ENCODE peak calls at places on chromosomes 4 and X, in four cellular contexts. W, B, R and E are unnamed samples.

GRCh38 chr4:143431526-143432257 is 81.8 kb upstream of the SMARCA5 start:
- DNase-seq in W (no peak), B (no peak), R (no peak), E (no peak)

GRCh38 chr4:31539279-31540074 is 819.3 kb downstream of the PCDH7 start:
- DNase-seq in W (no peak), B (no peak), R (no peak), E (no peak)

GRCh38 chr4:112083587-112084347 is 61.5 kb upstream of the FAM241A start:
- DNase-seq in W (no peak), B (no peak), R (no peak), E (peak; percentile 11)

GRCh38 chrX:122363112-122363511 is 821.0 kb upstream of the GRIA3 start:
- DNase-seq in W (no peak), B (no peak), R (no peak), E (no peak)

GRCh38 chr4:72418458-72418857 is 150.6 kb downstream of the ADAMTS3 start:
- DNase-seq in W (no peak), B (no peak), R (no peak), E (peak; percentile 56)

GRCh38 chr4:80767944-80768343 is 262.6 kb upstream of the BMP3 start:
- DNase-seq in W (no peak), B (no peak), R (no peak), E (peak; percentile 14)

GRCh38 chr4:86744570-86744969 is 104.6 kb downstream of the SLC10A6 start:
- DNase-seq in W (no peak), B (no peak), R (no peak), E (no peak)

GRCh38 chrX:19625612-19626011 is 110.3 kb upstream of the MAP3K15 start:
- DNase-seq in W (no peak), B (no peak), R (no peak), E (no peak)

GRCh38 chr4:99324978-99325377 is 3.8 kb upstream of the ADH1B start:
- DNase-seq in W (no peak), B (peak; percentile 76), R (no peak), E (peak; percentile 96)

GRCh38 chr4:84928089-84928488 is 38.4 kb downstream of the WDFY3 start:
- DNase-seq in W (no peak), B (no peak), R (no peak), E (no peak)

GRCh38 chrX:103356023-103356798 is at the start of gene TCEAL9:
- DNase-seq in W (peak; percentile 5), B (peak; percentile 82), R (peak; percentile 57), E (peak; percentile 84)

GRCh38 chr4:181870326-181870725 is 372.9 kb upstream of the TENM3 start:
- DNase-seq in W (no peak), B (no peak), R (no peak), E (peak; percentile 35)

GRCh38 chr4:13484749-13485345 is 707 bp upstream of the RAB28 start:
- DNase-seq in W (peak; percentile 49), B (no peak), R (no peak), E (peak; percentile 63)

GRCh38 chr4:3198906-3199305 is 50.1 kb upstream of the MSANTD1 start:
- DNase-seq in W (no peak), B (peak; percentile 61), R (no peak), E (no peak)

GRCh38 chr4:3200423-3201090 is 48.4 kb upstream of the MSANTD1 start:
- DNase-seq in W (no peak), B (peak; percentile 40), R (no peak), E (no peak)

GRCh38 chr4:3196670-3197359 is 52.1 kb upstream of the MSANTD1 start:
- DNase-seq in W (no peak), B (no peak), R (no peak), E (no peak)

GRCh38 chr4:3199661-3200422 is 49.1 kb upstream of the MSANTD1 start:
- DNase-seq in W (no peak), B (peak; percentile 76), R (no peak), E (peak; percentile 93)

DNA sequence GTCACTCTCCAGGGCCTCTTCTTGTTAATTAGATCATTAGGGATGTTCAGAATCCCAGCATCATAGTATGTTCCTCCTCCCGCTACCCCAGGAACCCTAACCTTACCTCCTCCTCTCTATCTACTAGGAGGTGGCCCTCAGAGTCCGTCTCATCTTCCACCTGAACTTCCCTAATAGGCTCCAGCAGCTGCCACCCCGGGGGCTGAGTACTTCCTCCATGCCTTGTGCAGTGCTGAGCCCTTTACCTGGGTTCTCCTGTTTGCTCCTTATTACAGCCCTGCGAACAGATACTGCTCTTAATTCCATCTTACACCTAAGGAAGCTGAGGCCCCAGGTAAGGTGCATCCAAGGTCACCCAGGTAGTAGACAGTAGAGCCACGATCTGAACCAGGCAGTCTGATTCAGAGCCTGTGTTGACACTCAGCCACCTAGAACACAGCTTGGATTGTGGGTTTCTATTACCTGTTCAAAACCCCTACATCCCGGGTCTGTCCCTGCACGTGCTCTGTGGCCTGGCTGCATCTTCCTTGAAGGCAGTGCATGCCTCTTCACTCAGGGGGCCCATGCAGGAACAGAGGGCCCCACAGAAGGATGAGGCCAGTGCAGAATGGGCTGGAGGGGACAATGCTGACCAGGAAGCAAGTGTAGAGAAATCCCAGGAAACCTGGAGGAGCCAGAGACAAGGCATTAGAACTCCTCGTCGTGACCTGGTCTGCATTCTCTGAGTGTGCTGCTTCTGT is 51.4 kb upstream of the MSANTD1 start:
- DNase-seq in W (no peak), B (peak; percentile 26), R (no peak), E (no peak)
- H3K4me3 ChIP-seq in W (no peak overlapping the region), B (no peak overlapping the region), R (no peak overlapping the region), E (no peak overlapping the region)

GRCh38 chr4:101475246-101475645 is 127.9 kb upstream of the PPP3CA start:
- DNase-seq in W (no peak), B (no peak), R (no peak), E (no peak)
- H3K36me3 ChIP-seq in W (no peaks in the 10 kb centered on the region), B (no peaks in the 10 kb centered on the region), R (no peaks in the 10 kb centered on the region), E (no peaks in the 10 kb centered on the region)

GRCh38 chrX:31265383-31265782 is 193.5 kb upstream of the FTHL17 start:
- DNase-seq in W (no peak), B (no peak), R (no peak), E (no peak)

GRCh38 chrX:31268359-31268758 is 196.5 kb upstream of the FTHL17 start:
- DNase-seq in W (peak; percentile 8), B (no peak), R (no peak), E (peak; percentile 9)

GRCh38 chrX:31271615-31272471 is 200.0 kb upstream of the FTHL17 start:
- DNase-seq in W (no peak), B (no peak), R (no peak), E (peak; percentile 11)

GRCh38 chrX:31269914-31270313 is 198.1 kb upstream of the FTHL17 start:
- DNase-seq in W (no peak), B (no peak), R (no peak), E (no peak)

DNA sequence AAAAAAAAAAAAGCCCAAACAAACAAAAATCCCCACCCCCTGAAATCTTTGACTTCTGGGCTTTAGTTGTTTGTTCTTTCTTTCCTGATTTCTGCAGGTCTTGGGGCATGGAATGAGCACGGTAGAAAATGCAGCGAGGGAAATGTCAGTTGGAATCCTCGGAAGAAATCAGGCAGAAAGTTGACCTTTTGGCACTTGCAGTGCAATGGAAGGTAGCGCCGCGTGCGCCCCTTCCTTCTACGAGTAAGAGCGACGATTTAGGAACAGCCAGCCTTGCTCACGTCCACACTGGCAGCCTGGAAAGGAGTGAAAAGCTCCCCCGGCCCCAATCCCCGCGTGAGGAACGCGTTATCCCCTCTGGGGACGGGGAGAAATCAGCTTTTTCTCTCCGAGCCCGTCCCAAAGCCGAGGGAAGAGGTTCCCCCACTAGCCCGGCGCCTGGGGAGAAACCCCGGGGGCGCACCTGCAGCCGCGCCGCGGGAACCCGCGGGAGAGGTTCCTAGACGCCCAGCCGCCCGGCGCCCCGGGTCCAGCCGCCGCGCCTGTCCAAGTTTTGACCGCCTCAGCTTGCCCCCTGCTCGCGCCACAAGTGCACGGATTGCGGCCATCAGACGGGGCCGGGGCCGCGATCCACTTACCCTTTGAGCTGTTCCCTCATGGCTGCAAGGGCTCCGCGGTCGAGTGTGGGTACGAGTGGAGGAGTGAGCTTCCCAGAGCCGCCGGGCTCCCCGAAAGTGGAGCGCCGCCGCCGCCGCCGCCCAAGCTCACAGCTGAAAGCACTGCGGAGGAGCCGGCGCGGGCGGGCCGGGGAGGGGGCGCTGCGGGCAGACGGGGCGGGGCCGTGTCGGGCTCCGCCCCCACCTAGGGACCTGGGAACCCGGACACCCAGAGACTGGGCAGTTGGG is 194.6 kb upstream of the FTHL17 start:
- DNase-seq in W (peak; percentile 68), B (peak; percentile 84), R (peak; percentile 66), E (peak; percentile 69)
- H3K4me3 ChIP-seq in W (peak overlapping the region; percentile 96), B (peak overlapping the region; percentile 37), R (peak overlapping the region; percentile 60), E (peak overlapping the region; percentile 81)

GRCh38 chrX:1393871-1394615 is 2.1 kb upstream of the SLC25A6 start:
- DNase-seq in W (no peak), B (peak; percentile 30), R (peak; percentile 27), E (no peak)
- H3K36me3 ChIP-seq in W (peaks cover 72% of the 10 kb centered on the region), B (no peaks in the 10 kb centered on the region), R (peaks cover 30% of the 10 kb centered on the region), E (peaks cover 24% of the 10 kb centered on the region)

GRCh38 chrX:84189125-84189524 is 1.1 kb upstream of the RPS6KA6 start:
- DNase-seq in W (no peak), B (no peak), R (no peak), E (no peak)

GRCh38 chrX:84186603-84187358 is 1.2 kb downstream of the RPS6KA6 start:
- DNase-seq in W (no peak), B (no peak), R (no peak), E (no peak)

GRCh38 chrX:84188320-84188834 is 378 bp upstream of the RPS6KA6 start:
- DNase-seq in W (no peak), B (peak; percentile 86), R (peak; percentile 60), E (peak; percentile 72)

GRCh38 chrX:84192006-84192405 is 4.0 kb upstream of the RPS6KA6 start:
- DNase-seq in W (no peak), B (no peak), R (no peak), E (no peak)

GRCh38 chrX:84187501-84188319 is at the start of gene RPS6KA6:
- DNase-seq in W (no peak), B (peak; percentile 80), R (peak; percentile 39), E (peak; percentile 58)
- H3K4me3 ChIP-seq in W (no peak within 1 kb of the TSS), B (peak within 1 kb of the TSS; percentile 79), R (peak within 1 kb of the TSS; percentile 58), E (peak within 1 kb of the TSS; percentile 84)